ENCODE peak calls at places on chromosomes 2 and 18, in seven cellular contexts. M is GM23338; T is heart right ventricle; D is cardiac muscle cell; X is CD4-positive, CD25-positive, alpha-beta regulatory T cell; R is neuronal stem cell; Q is tibial artery. G is an unnamed sample. For H3K36me3 and H3K4me1, the result is how much of the 10 kb centered on the place peaks cover.

GRCh38 chr2:187500585-187501359 is 52.7 kb upstream of the CALCRL start:
- DNase-seq in M (peak), T (no peak), D (peak), X (no peak), R (no peak), Q (no peak), G (no peak)

GRCh38 chr2:112623913-112624777 is 21.6 kb upstream of the SLC20A1 start:
- DNase-seq in M (no peak), T (no peak), D (peak), X (peak), R (no peak), Q (peak), G (peak)

GRCh38 chr18:36402765-36403396 is 105.4 kb downstream of the FHOD3 start:
- DNase-seq in M (peak), T (peak), D (peak), X (no peak), R (no peak), Q (peak), G (no peak)

GRCh38 chr2:75055820-75056675 is 97.6 kb downstream of the POLE4 start:
- DNase-seq in M (peak), T (no peak), D (no peak), X (no peak), R (no peak), Q (no peak), G (no peak)

GRCh38 chr2:238948765-238949641 is 101.1 kb downstream of the TWIST2 start:
- DNase-seq in M (no peak), T (no peak), D (no peak), X (no peak), R (no peak), Q (no peak), G (no peak)

GRCh38 chr2:216775043-216775453 is 79.7 kb upstream of the IGFBP5 start:
- DNase-seq in M (no peak), T (peak), D (peak), X (no peak), R (no peak), Q (peak), G (no peak)

GRCh38 chr2:102951249-102951648 is 189.4 kb downstream of the TMEM182 start:
- DNase-seq in M (no peak), T (no peak), D (no peak), X (no peak), R (no peak), Q (no peak), G (no peak)

GRCh38 chr2:214378455-214379103 is 32.3 kb upstream of the VWC2L start:
- DNase-seq in M (peak), T (no peak), D (no peak), X (no peak), R (no peak), Q (no peak), G (peak)

GRCh38 chr2:100752628-100753333 is 67.2 kb upstream of the NPAS2 start:
- DNase-seq in M (no peak), T (no peak), D (peak), X (no peak), R (no peak), Q (no peak), G (no peak)

GRCh38 chr18:63613420-63613819 is 26.3 kb downstream of the SERPINB13 start:
- DNase-seq in M (peak), T (no peak), D (no peak), X (no peak), R (no peak), Q (no peak), G (no peak)

GRCh38 chr2:173828189-173829157 is 136.7 kb downstream of the SP3 start:
- DNase-seq in M (no peak), T (no peak), D (peak), X (no peak), R (no peak), Q (no peak), G (no peak)

GRCh38 chr2:11387100-11387390 is 42.6 kb upstream of the ROCK2 start:
- DNase-seq in M (no peak), T (no peak), D (peak), X (no peak), R (no peak), Q (no peak), G (no peak)

GRCh38 chr2:207854484-207855386 is 85.0 kb upstream of the FZD5 start:
- DNase-seq in M (no peak), T (no peak), D (peak), X (no peak), R (no peak), Q (no peak), G (no peak)

GRCh38 chr2:131425191-131426021 is 50.5 kb upstream of the TUBA3D start:
- DNase-seq in M (peak), T (no peak), D (no peak), X (no peak), R (no peak), Q (no peak), G (no peak)

GRCh38 chr2:74440378-74441110 is 1.2 kb downstream of the RTKN start:
- DNase-seq in M (peak), T (peak), D (peak), X (peak), R (peak), Q (peak), G (no peak)

DNA sequence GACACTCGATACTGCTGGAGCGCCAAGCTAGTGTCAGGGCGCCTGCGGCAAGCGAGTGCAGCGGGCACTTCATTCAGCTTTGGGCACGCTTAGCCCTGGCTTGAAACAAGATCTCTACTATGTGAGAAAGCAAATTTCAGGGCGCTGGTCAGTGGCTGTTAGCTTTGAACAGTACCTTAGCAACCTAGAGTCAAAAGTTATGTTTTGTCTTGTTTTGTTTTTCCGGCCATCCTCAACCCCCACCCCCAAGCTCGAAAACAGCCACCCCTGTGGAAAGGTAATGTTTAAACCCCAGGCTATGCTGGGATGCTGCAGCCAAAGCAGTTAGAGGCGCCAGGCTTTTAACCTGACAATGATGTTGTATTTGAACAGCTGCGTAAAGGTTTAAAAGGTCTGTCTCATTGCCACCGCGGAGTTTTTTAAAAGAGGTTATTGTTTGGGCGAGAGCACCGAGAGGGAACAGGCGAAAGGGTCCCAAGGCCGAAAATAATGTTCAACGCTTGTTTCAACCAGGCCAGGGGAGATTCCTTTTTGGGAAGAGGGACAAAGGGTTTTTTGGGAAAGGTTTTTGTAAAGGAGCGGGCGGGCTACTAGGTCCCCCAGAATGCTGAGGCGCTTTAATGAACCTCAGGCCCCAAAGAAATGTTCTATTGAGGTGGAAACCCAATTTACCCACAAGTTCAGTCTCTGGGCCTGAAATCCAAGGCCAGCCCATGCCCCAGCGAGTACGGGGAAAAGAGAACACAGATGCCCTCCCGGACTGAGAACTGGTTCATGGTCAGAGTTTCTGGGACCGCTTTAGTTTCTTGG is 2.3 kb upstream of the HOXD10 start:
- DNase-seq in M (no peak), T (no peak), D (no peak), X (no peak), R (no peak), Q (no peak), G (no peak)
- H3K4me3 ChIP-seq in M (no peak), T (no peak), D (no peak), X (no peak), R (no peak), Q (no peak), G (no peak)

DNA sequence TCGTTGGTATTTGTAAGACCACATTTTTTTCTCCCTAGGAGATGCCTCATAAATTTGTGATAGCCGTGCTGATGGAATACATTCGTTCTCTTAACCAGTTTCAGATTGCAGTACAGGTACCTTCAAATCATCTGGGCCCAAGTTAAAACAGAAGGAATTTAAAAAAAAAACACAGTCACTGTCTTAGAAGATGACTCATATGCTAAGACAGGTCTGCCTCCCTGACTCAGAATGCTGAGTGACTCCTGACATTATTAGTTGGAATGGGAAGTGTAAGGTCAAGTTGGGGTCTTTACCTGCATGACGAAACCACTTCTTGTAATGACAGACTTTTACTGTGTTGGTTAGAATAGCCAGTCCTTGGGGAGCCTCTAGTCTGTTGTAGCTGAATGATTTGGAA is 26.3 kb downstream of the RMC1 start:
- DNase-seq in M (no peak), T (no peak), D (no peak), X (no peak), R (no peak), Q (no peak), G (no peak)
- H3K36me3 ChIP-seq in M (half or more), T (half or more), D (under half), X (half or more), R (half or more), Q (half or more), G (half or more)

DNA sequence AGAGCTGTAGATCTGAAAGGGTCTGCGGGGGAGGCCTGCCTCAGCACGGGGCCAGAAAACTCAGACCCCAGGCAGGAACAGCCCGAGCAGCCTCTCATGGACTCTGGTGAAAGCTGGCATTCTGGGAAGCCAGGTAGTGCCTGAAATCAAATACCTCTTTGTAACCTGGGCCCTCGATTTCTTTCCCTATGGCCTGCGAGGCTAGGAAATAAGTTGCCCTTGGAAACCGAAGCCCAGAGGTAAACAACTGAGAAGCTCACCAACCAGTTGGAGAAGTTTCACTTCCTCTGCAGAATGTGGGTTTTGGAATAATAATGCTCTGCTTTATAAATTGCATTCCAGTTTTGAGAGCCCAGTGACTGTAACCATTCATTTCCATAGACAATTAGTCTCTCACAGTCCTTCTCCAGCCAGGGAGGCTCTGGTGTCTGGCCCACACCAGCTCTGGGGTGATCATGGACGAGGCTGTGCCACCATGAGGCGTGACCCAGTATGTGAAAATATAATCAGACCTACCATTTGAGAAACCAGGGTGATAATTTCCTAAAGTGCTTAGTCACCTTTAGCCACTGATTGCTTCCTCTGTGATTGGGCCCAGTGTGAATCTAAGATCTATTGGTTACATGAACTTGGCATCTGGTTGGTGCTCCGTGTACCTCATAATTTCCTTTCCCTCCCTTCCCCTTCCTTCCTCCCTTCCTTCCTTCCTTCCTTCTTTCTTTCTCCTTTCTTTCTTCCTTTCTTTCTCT is 133.1 kb upstream of the PELI1 start:
- DNase-seq in M (peak), T (no peak), D (no peak), X (peak), R (no peak), Q (no peak), G (no peak)
- H3K4me1 ChIP-seq in M (under half), T (under half), D (under half), X (under half), R (under half), Q (under half), G (under half)

GRCh38 chr2:180979935-180980184 is 545 bp upstream of the UBE2E3 start:
- DNase-seq in M (no peak), T (no peak), D (no peak), X (no peak), R (no peak), Q (no peak), G (no peak)
- H3K4me3 ChIP-seq in M (peak), T (peak), D (peak), X (peak), R (no peak), Q (peak), G (peak)

DNA sequence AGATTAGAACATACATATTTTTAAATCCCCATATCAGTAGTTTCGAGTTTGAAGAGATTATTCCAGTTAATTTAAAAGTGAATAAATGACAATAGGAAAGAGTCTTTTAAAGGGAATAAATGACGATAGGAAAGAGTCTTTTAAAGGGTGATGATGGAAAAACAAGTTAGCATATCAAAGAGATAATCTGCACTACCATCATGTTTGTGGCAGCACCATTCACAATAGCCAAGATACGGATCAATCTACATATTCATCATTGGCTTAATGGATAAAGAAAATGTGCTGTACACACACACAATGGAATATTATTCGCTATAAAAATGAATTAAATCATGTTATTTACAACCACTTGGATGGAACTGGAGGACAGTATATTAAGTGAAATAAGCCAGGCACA is 15.0 kb downstream of the ATG16L1 start:
- DNase-seq in M (no peak), T (no peak), D (no peak), X (no peak), R (no peak), Q (no peak), G (no peak)
- H3K36me3 ChIP-seq in M (half or more), T (half or more), D (half or more), X (half or more), R (half or more), Q (half or more), G (half or more)

GRCh38 chr2:23482607-23483006 is 97.6 kb downstream of the KLHL29 start:
- DNase-seq in M (no peak), T (no peak), D (no peak), X (no peak), R (no peak), Q (no peak), G (no peak)
- H3K4me1 ChIP-seq in M (under half), T (under half), D (under half), X (under half), R (under half), Q (under half), G (under half)

GRCh38 chr2:85924522-85924921 is 35.7 kb upstream of the ST3GAL5 start:
- DNase-seq in M (no peak), T (peak), D (peak), X (no peak), R (no peak), Q (peak), G (no peak)
- H3K4me3 ChIP-seq in M (no peak), T (no peak), D (no peak), X (no peak), R (no peak), Q (no peak), G (no peak)

GRCh38 chr2:159722580-159722979 is 10.3 kb downstream of the MARCHF7 start:
- DNase-seq in M (no peak), T (no peak), D (no peak), X (no peak), R (no peak), Q (no peak), G (no peak)
- H3K36me3 ChIP-seq in M (under half), T (under half), D (under half), X (under half), R (half or more), Q (under half), G (half or more)

DNA sequence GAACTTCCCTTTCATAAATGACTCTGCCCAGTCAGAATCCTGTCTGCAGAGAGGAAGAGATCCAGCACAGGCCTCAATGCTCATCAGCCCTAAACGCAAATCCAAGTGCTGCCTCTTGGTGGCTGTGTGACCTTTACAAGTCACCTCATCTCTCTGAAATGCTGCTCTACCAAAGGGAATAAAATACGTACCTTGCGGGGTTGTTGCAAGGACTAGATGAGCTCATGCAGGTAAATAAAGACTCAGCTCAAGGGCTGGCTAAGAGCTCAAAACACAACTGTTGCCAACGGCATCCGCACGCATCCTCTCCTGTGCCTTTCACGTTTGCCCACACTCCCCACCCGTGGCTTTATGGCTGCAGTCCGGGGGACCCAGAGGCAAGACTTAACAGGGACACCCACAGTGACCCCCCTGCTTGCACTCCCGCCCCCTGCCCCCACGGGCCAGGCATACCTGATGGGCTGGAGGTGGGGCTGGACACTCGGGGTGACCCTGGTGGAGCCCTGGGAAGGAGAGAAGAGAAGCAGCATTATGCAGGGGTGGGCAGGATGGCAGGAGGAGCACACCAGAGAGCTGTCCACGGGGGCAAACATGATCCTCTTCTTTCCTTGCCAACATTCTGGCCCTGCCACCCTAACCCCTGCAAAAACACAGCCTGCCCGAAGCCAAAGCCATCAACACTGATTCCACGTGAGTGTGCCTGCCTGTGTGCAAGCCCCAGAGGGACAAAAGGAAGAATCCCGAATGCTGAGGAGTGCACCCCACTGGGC is 102.6 kb downstream of the TNS1 start:
- DNase-seq in M (peak), T (no peak), D (no peak), X (no peak), R (no peak), Q (peak), G (no peak)
- H3K4me1 ChIP-seq in M (under half), T (half or more), D (under half), X (under half), R (under half), Q (half or more), G (under half)

GRCh38 chr18:8949206-8949605 is 153.3 kb upstream of the NDUFV2 start:
- DNase-seq in M (no peak), T (no peak), D (no peak), X (no peak), R (no peak), Q (no peak), G (no peak)

GRCh38 chr18:8947576-8947975 is 154.9 kb upstream of the NDUFV2 start:
- DNase-seq in M (no peak), T (no peak), D (peak), X (no peak), R (no peak), Q (no peak), G (no peak)

GRCh38 chr18:8946046-8946838 is 156.3 kb upstream of the NDUFV2 start:
- DNase-seq in M (no peak), T (no peak), D (peak), X (no peak), R (no peak), Q (no peak), G (no peak)

GRCh38 chr18:8948011-8948410 is 154.5 kb upstream of the NDUFV2 start:
- DNase-seq in M (no peak), T (no peak), D (no peak), X (no peak), R (no peak), Q (no peak), G (no peak)

GRCh38 chr18:8948471-8949149 is 153.9 kb upstream of the NDUFV2 start:
- DNase-seq in M (no peak), T (no peak), D (peak), X (no peak), R (no peak), Q (no peak), G (no peak)
- H3K4me3 ChIP-seq in M (no peak), T (no peak), D (no peak), X (no peak), R (no peak), Q (no peak), G (no peak)

G was measured in RWPE2.